ENCODE peak calls at places on chromosomes 13 and 19, in eight cellular contexts. One of them, this sample, is unnamed.

GRCh38 chr19:30686911-30687566 is 314.9 kb downstream of the ZNF536 start:
- DNase-seq in stimulated activated CD4-positive, alpha-beta T cell treated with anti-CD3 and anti-CD28 coated beads, Interleukin-2, amount 100 ng/mL, for 48 hours: no peak
- DNase-seq in fibroblast of villous mesenchyme: no peak
- DNase-seq in T-helper 2 cell treated with Interferon-gamma antibody and Interleukin-4, amounts not matched to agents 5 μg/mL and 100 μg/mL, for 36 hours: no peak
- DNase-seq in left lobe of liver: no peak
- DNase-seq in AG09319: no peak
- DNase-seq in epithelial cell of proximal tubule: no peak
- DNase-seq in GM20000: no peak
- DNase-seq in this sample: no peak

GRCh38 chr13:35712907-35713685 is 236.6 kb upstream of the MAB21L1 start:
- DNase-seq in GM20000: no peak
- DNase-seq in epithelial cell of proximal tubule: no peak
- DNase-seq in fibroblast of villous mesenchyme: peak
- DNase-seq in left lobe of liver: no peak
- DNase-seq in stimulated activated CD4-positive, alpha-beta T cell treated with anti-CD3 and anti-CD28 coated beads, Interleukin-2, amount 100 ng/mL, for 48 hours: no peak
- DNase-seq in AG09319: peak
- DNase-seq in T-helper 2 cell treated with Interferon-gamma antibody and Interleukin-4, amounts not matched to agents 5 μg/mL and 100 μg/mL, for 36 hours: no peak
- DNase-seq in this sample: no peak

GRCh38 chr13:93116809-93117208 is 109.8 kb upstream of the GPC6 start:
- DNase-seq in GM20000: no peak
- DNase-seq in AG09319: no peak
- DNase-seq in left lobe of liver: no peak
- DNase-seq in T-helper 2 cell treated with Interferon-gamma antibody and Interleukin-4, amounts not matched to agents 5 μg/mL and 100 μg/mL, for 36 hours: no peak
- DNase-seq in epithelial cell of proximal tubule: no peak
- DNase-seq in stimulated activated CD4-positive, alpha-beta T cell treated with anti-CD3 and anti-CD28 coated beads, Interleukin-2, amount 100 ng/mL, for 48 hours: no peak
- DNase-seq in fibroblast of villous mesenchyme: no peak
- DNase-seq in this sample: no peak

GRCh38 chr19:55041627-55042343 is 3.7 kb upstream of the GP6 start:
- DNase-seq in GM20000: no peak
- DNase-seq in stimulated activated CD4-positive, alpha-beta T cell treated with anti-CD3 and anti-CD28 coated beads, Interleukin-2, amount 100 ng/mL, for 48 hours: peak
- DNase-seq in AG09319: no peak
- DNase-seq in epithelial cell of proximal tubule: no peak
- DNase-seq in T-helper 2 cell treated with Interferon-gamma antibody and Interleukin-4, amounts not matched to agents 5 μg/mL and 100 μg/mL, for 36 hours: peak
- DNase-seq in fibroblast of villous mesenchyme: no peak
- DNase-seq in left lobe of liver: no peak
- DNase-seq in this sample: no peak

GRCh38 chr13:106443625-106444024 is 91.8 kb downstream of the EFNB2 start:
- DNase-seq in epithelial cell of proximal tubule: no peak
- DNase-seq in left lobe of liver: no peak
- DNase-seq in T-helper 2 cell treated with Interferon-gamma antibody and Interleukin-4, amounts not matched to agents 5 μg/mL and 100 μg/mL, for 36 hours: no peak
- DNase-seq in GM20000: no peak
- DNase-seq in AG09319: no peak
- DNase-seq in stimulated activated CD4-positive, alpha-beta T cell treated with anti-CD3 and anti-CD28 coated beads, Interleukin-2, amount 100 ng/mL, for 48 hours: no peak
- DNase-seq in fibroblast of villous mesenchyme: no peak
- DNase-seq in this sample: no peak

GRCh38 chr19:15252398-15253018 is 20.3 kb upstream of the EPHX3 start:
- DNase-seq in T-helper 2 cell treated with Interferon-gamma antibody and Interleukin-4, amounts not matched to agents 5 μg/mL and 100 μg/mL, for 36 hours: no peak
- DNase-seq in left lobe of liver: no peak
- DNase-seq in GM20000: no peak
- DNase-seq in AG09319: peak
- DNase-seq in epithelial cell of proximal tubule: no peak
- DNase-seq in stimulated activated CD4-positive, alpha-beta T cell treated with anti-CD3 and anti-CD28 coated beads, Interleukin-2, amount 100 ng/mL, for 48 hours: no peak
- DNase-seq in fibroblast of villous mesenchyme: peak
- DNase-seq in this sample: no peak

GRCh38 chr13:48838193-48839000 is 137.3 kb upstream of the FNDC3A start:
- DNase-seq in AG09319: no peak
- DNase-seq in epithelial cell of proximal tubule: no peak
- DNase-seq in fibroblast of villous mesenchyme: peak
- DNase-seq in T-helper 2 cell treated with Interferon-gamma antibody and Interleukin-4, amounts not matched to agents 5 μg/mL and 100 μg/mL, for 36 hours: no peak
- DNase-seq in GM20000: no peak
- DNase-seq in stimulated activated CD4-positive, alpha-beta T cell treated with anti-CD3 and anti-CD28 coated beads, Interleukin-2, amount 100 ng/mL, for 48 hours: no peak
- DNase-seq in left lobe of liver: no peak
- DNase-seq in this sample: no peak

GRCh38 chr13:41746259-41746658 is 214.7 kb downstream of the VWA8 start:
- DNase-seq in stimulated activated CD4-positive, alpha-beta T cell treated with anti-CD3 and anti-CD28 coated beads, Interleukin-2, amount 100 ng/mL, for 48 hours: no peak
- DNase-seq in T-helper 2 cell treated with Interferon-gamma antibody and Interleukin-4, amounts not matched to agents 5 μg/mL and 100 μg/mL, for 36 hours: no peak
- DNase-seq in GM20000: no peak
- DNase-seq in left lobe of liver: no peak
- DNase-seq in fibroblast of villous mesenchyme: peak
- DNase-seq in epithelial cell of proximal tubule: no peak
- DNase-seq in AG09319: peak
- DNase-seq in this sample: peak

GRCh38 chr19:6475321-6476108 is 6.1 kb downstream of the DENND1C start:
- DNase-seq in AG09319: no peak
- DNase-seq in epithelial cell of proximal tubule: no peak
- DNase-seq in fibroblast of villous mesenchyme: no peak
- DNase-seq in left lobe of liver: no peak
- DNase-seq in stimulated activated CD4-positive, alpha-beta T cell treated with anti-CD3 and anti-CD28 coated beads, Interleukin-2, amount 100 ng/mL, for 48 hours: no peak
- DNase-seq in GM20000: no peak
- DNase-seq in T-helper 2 cell treated with Interferon-gamma antibody and Interleukin-4, amounts not matched to agents 5 μg/mL and 100 μg/mL, for 36 hours: no peak
- DNase-seq in this sample: no peak

GRCh38 chr13:46211521-46212351 is at the start of gene LRRC63:
- DNase-seq in GM20000: peak
- DNase-seq in T-helper 2 cell treated with Interferon-gamma antibody and Interleukin-4, amounts not matched to agents 5 μg/mL and 100 μg/mL, for 36 hours: peak
- DNase-seq in left lobe of liver: peak
- DNase-seq in fibroblast of villous mesenchyme: peak
- DNase-seq in epithelial cell of proximal tubule: no peak
- DNase-seq in stimulated activated CD4-positive, alpha-beta T cell treated with anti-CD3 and anti-CD28 coated beads, Interleukin-2, amount 100 ng/mL, for 48 hours: peak
- DNase-seq in AG09319: peak
- DNase-seq in this sample: no peak

GRCh38 chr19:57351867-57352266 is 796 bp downstream of the ZNF304 start:
- DNase-seq in AG09319: no peak
- DNase-seq in stimulated activated CD4-positive, alpha-beta T cell treated with anti-CD3 and anti-CD28 coated beads, Interleukin-2, amount 100 ng/mL, for 48 hours: no peak
- DNase-seq in fibroblast of villous mesenchyme: peak
- DNase-seq in GM20000: no peak
- DNase-seq in left lobe of liver: no peak
- DNase-seq in T-helper 2 cell treated with Interferon-gamma antibody and Interleukin-4, amounts not matched to agents 5 μg/mL and 100 μg/mL, for 36 hours: no peak
- DNase-seq in epithelial cell of proximal tubule: no peak
- DNase-seq in this sample: no peak

GRCh38 chr13:23739597-23739996 is 149.6 kb downstream of the MIPEP start:
- DNase-seq in left lobe of liver: no peak
- DNase-seq in AG09319: no peak
- DNase-seq in stimulated activated CD4-positive, alpha-beta T cell treated with anti-CD3 and anti-CD28 coated beads, Interleukin-2, amount 100 ng/mL, for 48 hours: no peak
- DNase-seq in T-helper 2 cell treated with Interferon-gamma antibody and Interleukin-4, amounts not matched to agents 5 μg/mL and 100 μg/mL, for 36 hours: no peak
- DNase-seq in GM20000: no peak
- DNase-seq in epithelial cell of proximal tubule: no peak
- DNase-seq in fibroblast of villous mesenchyme: no peak
- DNase-seq in this sample: no peak

GRCh38 chr19:35734273-35734672 is 8.0 kb downstream of the IGFLR1 start:
- DNase-seq in GM20000: no peak
- DNase-seq in T-helper 2 cell treated with Interferon-gamma antibody and Interleukin-4, amounts not matched to agents 5 μg/mL and 100 μg/mL, for 36 hours: no peak
- DNase-seq in left lobe of liver: no peak
- DNase-seq in fibroblast of villous mesenchyme: no peak
- DNase-seq in stimulated activated CD4-positive, alpha-beta T cell treated with anti-CD3 and anti-CD28 coated beads, Interleukin-2, amount 100 ng/mL, for 48 hours: no peak
- DNase-seq in AG09319: no peak
- DNase-seq in epithelial cell of proximal tubule: no peak
- DNase-seq in this sample: no peak

GRCh38 chr13:88068316-88068715 is 397.1 kb downstream of the SLITRK5 start:
- DNase-seq in AG09319: no peak
- DNase-seq in fibroblast of villous mesenchyme: no peak
- DNase-seq in left lobe of liver: no peak
- DNase-seq in stimulated activated CD4-positive, alpha-beta T cell treated with anti-CD3 and anti-CD28 coated beads, Interleukin-2, amount 100 ng/mL, for 48 hours: no peak
- DNase-seq in T-helper 2 cell treated with Interferon-gamma antibody and Interleukin-4, amounts not matched to agents 5 μg/mL and 100 μg/mL, for 36 hours: no peak
- DNase-seq in GM20000: no peak
- DNase-seq in epithelial cell of proximal tubule: no peak
- DNase-seq in this sample: no peak

GRCh38 chr19:49514151-49514550 is 1.7 kb downstream of the FCGRT start:
- DNase-seq in GM20000: peak
- DNase-seq in T-helper 2 cell treated with Interferon-gamma antibody and Interleukin-4, amounts not matched to agents 5 μg/mL and 100 μg/mL, for 36 hours: no peak
- DNase-seq in left lobe of liver: no peak
- DNase-seq in stimulated activated CD4-positive, alpha-beta T cell treated with anti-CD3 and anti-CD28 coated beads, Interleukin-2, amount 100 ng/mL, for 48 hours: no peak
- DNase-seq in epithelial cell of proximal tubule: no peak
- DNase-seq in AG09319: no peak
- DNase-seq in fibroblast of villous mesenchyme: no peak
- DNase-seq in this sample: no peak

GRCh38 chr19:19137556-19138109 is 645 bp downstream of the TMEM161A start:
- DNase-seq in AG09319: no peak
- DNase-seq in GM20000: peak
- DNase-seq in fibroblast of villous mesenchyme: peak
- DNase-seq in T-helper 2 cell treated with Interferon-gamma antibody and Interleukin-4, amounts not matched to agents 5 μg/mL and 100 μg/mL, for 36 hours: no peak
- DNase-seq in left lobe of liver: no peak
- DNase-seq in stimulated activated CD4-positive, alpha-beta T cell treated with anti-CD3 and anti-CD28 coated beads, Interleukin-2, amount 100 ng/mL, for 48 hours: no peak
- DNase-seq in epithelial cell of proximal tubule: no peak
- DNase-seq in this sample: no peak

GRCh38 chr13:34721631-34722144 is 220.4 kb upstream of the NBEA start:
- DNase-seq in epithelial cell of proximal tubule: no peak
- DNase-seq in T-helper 2 cell treated with Interferon-gamma antibody and Interleukin-4, amounts not matched to agents 5 μg/mL and 100 μg/mL, for 36 hours: no peak
- DNase-seq in fibroblast of villous mesenchyme: no peak
- DNase-seq in stimulated activated CD4-positive, alpha-beta T cell treated with anti-CD3 and anti-CD28 coated beads, Interleukin-2, amount 100 ng/mL, for 48 hours: no peak
- DNase-seq in AG09319: no peak
- DNase-seq in GM20000: no peak
- DNase-seq in left lobe of liver: no peak
- DNase-seq in this sample: no peak

GRCh38 chr19:1648926-1649541 is 3.4 kb downstream of the TCF3 start:
- DNase-seq in GM20000: no peak
- DNase-seq in T-helper 2 cell treated with Interferon-gamma antibody and Interleukin-4, amounts not matched to agents 5 μg/mL and 100 μg/mL, for 36 hours: no peak
- DNase-seq in epithelial cell of proximal tubule: no peak
- DNase-seq in AG09319: no peak
- DNase-seq in left lobe of liver: no peak
- DNase-seq in fibroblast of villous mesenchyme: no peak
- DNase-seq in stimulated activated CD4-positive, alpha-beta T cell treated with anti-CD3 and anti-CD28 coated beads, Interleukin-2, amount 100 ng/mL, for 48 hours: no peak
- DNase-seq in this sample: no peak

GRCh38 chr19:31068268-31068667 is 281.0 kb downstream of the TSHZ3 start:
- DNase-seq in epithelial cell of proximal tubule: no peak
- DNase-seq in T-helper 2 cell treated with Interferon-gamma antibody and Interleukin-4, amounts not matched to agents 5 μg/mL and 100 μg/mL, for 36 hours: no peak
- DNase-seq in fibroblast of villous mesenchyme: no peak
- DNase-seq in stimulated activated CD4-positive, alpha-beta T cell treated with anti-CD3 and anti-CD28 coated beads, Interleukin-2, amount 100 ng/mL, for 48 hours: no peak
- DNase-seq in left lobe of liver: no peak
- DNase-seq in AG09319: no peak
- DNase-seq in GM20000: no peak
- DNase-seq in this sample: no peak

GRCh38 chr13:46640843-46641242 is 87.9 kb downstream of the LRCH1 start:
- DNase-seq in fibroblast of villous mesenchyme: peak
- DNase-seq in stimulated activated CD4-positive, alpha-beta T cell treated with anti-CD3 and anti-CD28 coated beads, Interleukin-2, amount 100 ng/mL, for 48 hours: no peak
- DNase-seq in AG09319: no peak
- DNase-seq in epithelial cell of proximal tubule: no peak
- DNase-seq in T-helper 2 cell treated with Interferon-gamma antibody and Interleukin-4, amounts not matched to agents 5 μg/mL and 100 μg/mL, for 36 hours: no peak
- DNase-seq in left lobe of liver: no peak
- DNase-seq in GM20000: no peak
- DNase-seq in this sample: no peak

GRCh38 chr19:2547721-2548120 is 71.8 kb downstream of the GADD45B start:
- DNase-seq in T-helper 2 cell treated with Interferon-gamma antibody and Interleukin-4, amounts not matched to agents 5 μg/mL and 100 μg/mL, for 36 hours: no peak
- DNase-seq in epithelial cell of proximal tubule: no peak
- DNase-seq in fibroblast of villous mesenchyme: no peak
- DNase-seq in AG09319: no peak
- DNase-seq in left lobe of liver: no peak
- DNase-seq in GM20000: no peak
- DNase-seq in stimulated activated CD4-positive, alpha-beta T cell treated with anti-CD3 and anti-CD28 coated beads, Interleukin-2, amount 100 ng/mL, for 48 hours: no peak
- DNase-seq in this sample: no peak

GRCh38 chr13:34308725-34309124 is 490.8 kb downstream of the RFC3 start:
- DNase-seq in left lobe of liver: no peak
- DNase-seq in GM20000: no peak
- DNase-seq in stimulated activated CD4-positive, alpha-beta T cell treated with anti-CD3 and anti-CD28 coated beads, Interleukin-2, amount 100 ng/mL, for 48 hours: no peak
- DNase-seq in T-helper 2 cell treated with Interferon-gamma antibody and Interleukin-4, amounts not matched to agents 5 μg/mL and 100 μg/mL, for 36 hours: no peak
- DNase-seq in fibroblast of villous mesenchyme: peak
- DNase-seq in epithelial cell of proximal tubule: no peak
- DNase-seq in AG09319: peak
- DNase-seq in this sample: no peak

GRCh38 chr19:4369888-4370260 is 26.5 kb downstream of the MPND start:
- DNase-seq in GM20000: peak
- DNase-seq in stimulated activated CD4-positive, alpha-beta T cell treated with anti-CD3 and anti-CD28 coated beads, Interleukin-2, amount 100 ng/mL, for 48 hours: peak
- DNase-seq in epithelial cell of proximal tubule: no peak
- DNase-seq in T-helper 2 cell treated with Interferon-gamma antibody and Interleukin-4, amounts not matched to agents 5 μg/mL and 100 μg/mL, for 36 hours: peak
- DNase-seq in left lobe of liver: no peak
- DNase-seq in AG09319: no peak
- DNase-seq in fibroblast of villous mesenchyme: peak
- DNase-seq in this sample: no peak

GRCh38 chr19:13381827-13382632 is 124.2 kb downstream of the CACNA1A start:
- DNase-seq in epithelial cell of proximal tubule: no peak
- DNase-seq in AG09319: no peak
- DNase-seq in stimulated activated CD4-positive, alpha-beta T cell treated with anti-CD3 and anti-CD28 coated beads, Interleukin-2, amount 100 ng/mL, for 48 hours: no peak
- DNase-seq in left lobe of liver: no peak
- DNase-seq in GM20000: no peak
- DNase-seq in T-helper 2 cell treated with Interferon-gamma antibody and Interleukin-4, amounts not matched to agents 5 μg/mL and 100 μg/mL, for 36 hours: no peak
- DNase-seq in fibroblast of villous mesenchyme: no peak
- DNase-seq in this sample: no peak

GRCh38 chr13:33003458-33004019 is 12.7 kb upstream of the KL start:
- DNase-seq in stimulated activated CD4-positive, alpha-beta T cell treated with anti-CD3 and anti-CD28 coated beads, Interleukin-2, amount 100 ng/mL, for 48 hours: no peak
- DNase-seq in fibroblast of villous mesenchyme: no peak
- DNase-seq in epithelial cell of proximal tubule: no peak
- DNase-seq in GM20000: no peak
- DNase-seq in T-helper 2 cell treated with Interferon-gamma antibody and Interleukin-4, amounts not matched to agents 5 μg/mL and 100 μg/mL, for 36 hours: no peak
- DNase-seq in AG09319: no peak
- DNase-seq in left lobe of liver: no peak
- DNase-seq in this sample: no peak

GRCh38 chr13:28530729-28531194 is 35.8 kb upstream of the FLT1 start:
- DNase-seq in GM20000: no peak
- DNase-seq in epithelial cell of proximal tubule: no peak
- DNase-seq in stimulated activated CD4-positive, alpha-beta T cell treated with anti-CD3 and anti-CD28 coated beads, Interleukin-2, amount 100 ng/mL, for 48 hours: no peak
- DNase-seq in left lobe of liver: no peak
- DNase-seq in AG09319: no peak
- DNase-seq in T-helper 2 cell treated with Interferon-gamma antibody and Interleukin-4, amounts not matched to agents 5 μg/mL and 100 μg/mL, for 36 hours: no peak
- DNase-seq in fibroblast of villous mesenchyme: no peak
- DNase-seq in this sample: no peak

GRCh38 chr13:28493740-28494536 is 990 bp downstream of the FLT1 start:
- DNase-seq in AG09319: no peak
- DNase-seq in GM20000: peak
- DNase-seq in stimulated activated CD4-positive, alpha-beta T cell treated with anti-CD3 and anti-CD28 coated beads, Interleukin-2, amount 100 ng/mL, for 48 hours: peak
- DNase-seq in left lobe of liver: no peak
- DNase-seq in fibroblast of villous mesenchyme: peak
- DNase-seq in T-helper 2 cell treated with Interferon-gamma antibody and Interleukin-4, amounts not matched to agents 5 μg/mL and 100 μg/mL, for 36 hours: no peak
- DNase-seq in epithelial cell of proximal tubule: no peak
- DNase-seq in this sample: no peak

GRCh38 chr19:10802479-10802878 is 33.5 kb downstream of the TMED1 start:
- DNase-seq in GM20000: no peak
- DNase-seq in left lobe of liver: no peak
- DNase-seq in stimulated activated CD4-positive, alpha-beta T cell treated with anti-CD3 and anti-CD28 coated beads, Interleukin-2, amount 100 ng/mL, for 48 hours: no peak
- DNase-seq in epithelial cell of proximal tubule: no peak
- DNase-seq in AG09319: no peak
- DNase-seq in T-helper 2 cell treated with Interferon-gamma antibody and Interleukin-4, amounts not matched to agents 5 μg/mL and 100 μg/mL, for 36 hours: no peak
- DNase-seq in fibroblast of villous mesenchyme: no peak
- DNase-seq in this sample: no peak

GRCh38 chr19:7852851-7853759 is 21.1 kb downstream of the PRR36 start:
- DNase-seq in T-helper 2 cell treated with Interferon-gamma antibody and Interleukin-4, amounts not matched to agents 5 μg/mL and 100 μg/mL, for 36 hours: peak
- DNase-seq in epithelial cell of proximal tubule: no peak
- DNase-seq in left lobe of liver: peak
- DNase-seq in GM20000: peak
- DNase-seq in AG09319: no peak
- DNase-seq in stimulated activated CD4-positive, alpha-beta T cell treated with anti-CD3 and anti-CD28 coated beads, Interleukin-2, amount 100 ng/mL, for 48 hours: peak
- DNase-seq in fibroblast of villous mesenchyme: peak
- DNase-seq in this sample: no peak

GRCh38 chr13:28805193-28805819 is 14.8 kb upstream of the MTUS2 start:
- DNase-seq in left lobe of liver: peak
- DNase-seq in GM20000: no peak
- DNase-seq in epithelial cell of proximal tubule: no peak
- DNase-seq in stimulated activated CD4-positive, alpha-beta T cell treated with anti-CD3 and anti-CD28 coated beads, Interleukin-2, amount 100 ng/mL, for 48 hours: peak
- DNase-seq in AG09319: no peak
- DNase-seq in T-helper 2 cell treated with Interferon-gamma antibody and Interleukin-4, amounts not matched to agents 5 μg/mL and 100 μg/mL, for 36 hours: no peak
- DNase-seq in fibroblast of villous mesenchyme: no peak
- DNase-seq in this sample: no peak

GRCh38 chr13:98254541-98254940 is 77.5 kb upstream of the RNF113B start:
- DNase-seq in GM20000: no peak
- DNase-seq in fibroblast of villous mesenchyme: peak
- DNase-seq in stimulated activated CD4-positive, alpha-beta T cell treated with anti-CD3 and anti-CD28 coated beads, Interleukin-2, amount 100 ng/mL, for 48 hours: no peak
- DNase-seq in AG09319: peak
- DNase-seq in epithelial cell of proximal tubule: no peak
- DNase-seq in left lobe of liver: no peak
- DNase-seq in T-helper 2 cell treated with Interferon-gamma antibody and Interleukin-4, amounts not matched to agents 5 μg/mL and 100 μg/mL, for 36 hours: no peak
- DNase-seq in this sample: no peak

GRCh38 chr19:5025027-5025426 is 56.1 kb downstream of the KDM4B start:
- DNase-seq in fibroblast of villous mesenchyme: no peak
- DNase-seq in AG09319: no peak
- DNase-seq in stimulated activated CD4-positive, alpha-beta T cell treated with anti-CD3 and anti-CD28 coated beads, Interleukin-2, amount 100 ng/mL, for 48 hours: no peak
- DNase-seq in T-helper 2 cell treated with Interferon-gamma antibody and Interleukin-4, amounts not matched to agents 5 μg/mL and 100 μg/mL, for 36 hours: no peak
- DNase-seq in GM20000: no peak
- DNase-seq in left lobe of liver: no peak
- DNase-seq in epithelial cell of proximal tubule: no peak
- DNase-seq in this sample: no peak

GRCh38 chr13:59710995-59711701 is 452.6 kb downstream of the DIAPH3 start:
- DNase-seq in GM20000: no peak
- DNase-seq in left lobe of liver: no peak
- DNase-seq in stimulated activated CD4-positive, alpha-beta T cell treated with anti-CD3 and anti-CD28 coated beads, Interleukin-2, amount 100 ng/mL, for 48 hours: no peak
- DNase-seq in fibroblast of villous mesenchyme: peak
- DNase-seq in T-helper 2 cell treated with Interferon-gamma antibody and Interleukin-4, amounts not matched to agents 5 μg/mL and 100 μg/mL, for 36 hours: no peak
- DNase-seq in epithelial cell of proximal tubule: no peak
- DNase-seq in AG09319: peak
- DNase-seq in this sample: no peak

GRCh38 chr13:95288899-95289500 is 12.3 kb downstream of the ABCC4 start:
- DNase-seq in T-helper 2 cell treated with Interferon-gamma antibody and Interleukin-4, amounts not matched to agents 5 μg/mL and 100 μg/mL, for 36 hours: no peak
- DNase-seq in left lobe of liver: no peak
- DNase-seq in fibroblast of villous mesenchyme: peak
- DNase-seq in GM20000: no peak
- DNase-seq in stimulated activated CD4-positive, alpha-beta T cell treated with anti-CD3 and anti-CD28 coated beads, Interleukin-2, amount 100 ng/mL, for 48 hours: no peak
- DNase-seq in epithelial cell of proximal tubule: no peak
- DNase-seq in AG09319: no peak
- DNase-seq in this sample: no peak

This sample was measured in kidney epithelial cell.